ENCODE peak calls at places on chromosomes 5 and 9, in nine cellular contexts. Q is fibroblast of lung; U is upper lobe of right lung; T is neural crest cell; P is HCT116; K is activated CD8-positive, alpha-beta T cell treated with anti-CD3 and anti-CD28 coated beads for 36 hours; O is mesendoderm; Z is type B pancreatic cell; C is stimulated activated CD8-positive, alpha-beta memory T cell treated with anti-CD3 and anti-CD28 coated beads, Interleukin-4, amount 100 ng/mL, for 1 hour. B is an unnamed sample.

GRCh38 chr9:95004452-95005275 is 278.2 kb downstream of the AOPEP start:
- DNase-seq in K (peak), Q (peak), O (peak), C (no peak), U (peak), P (no peak), T (no peak), Z (no peak), B (no peak)

GRCh38 chr9:134139081-134139480 is 3.2 kb downstream of the WDR5 start:
- DNase-seq in P (no peak), U (no peak), K (no peak), O (no peak), Z (no peak), C (no peak), T (no peak), Q (peak), B (no peak)

GRCh38 chr5:124297826-124298225 is 448.6 kb downstream of the ZNF608 start:
- DNase-seq in Q (no peak), Z (no peak), P (no peak), U (no peak), O (no peak), T (no peak), C (no peak), K (no peak), B (no peak)

GRCh38 chr9:109906766-109907382 is 126.9 kb downstream of the PALM2AKAP2 start:
- DNase-seq in P (no peak), Z (no peak), Q (peak), O (no peak), T (no peak), C (no peak), U (no peak), K (no peak), B (no peak)

GRCh38 chr9:20351715-20352114 is 270.6 kb downstream of the MLLT3 start:
- DNase-seq in Q (no peak), U (no peak), C (no peak), Z (no peak), K (no peak), P (no peak), T (no peak), O (no peak), B (no peak)

GRCh38 chr9:73129941-73130695 is 21.5 kb upstream of the ANXA1 start:
- DNase-seq in U (no peak), Z (no peak), Q (no peak), C (no peak), O (no peak), K (no peak), T (no peak), P (no peak), B (peak)

GRCh38 chr9:2729003-2729402 is 11.7 kb downstream of the KCNV2 start:
- DNase-seq in U (no peak), O (no peak), T (no peak), P (no peak), K (no peak), Z (no peak), C (no peak), Q (peak), B (no peak)

GRCh38 chr5:171437286-171437821 is 17.9 kb downstream of the FGF18 start:
- DNase-seq in O (peak), Q (no peak), Z (no peak), P (no peak), C (no peak), K (no peak), U (no peak), T (no peak), B (no peak)

GRCh38 chr5:80668016-80668969 is 13.5 kb upstream of the DHFR start:
- DNase-seq in C (no peak), T (no peak), U (peak), Q (no peak), K (no peak), Z (no peak), O (peak), P (no peak), B (no peak)

GRCh38 chr9:134033516-134034214 is 8.4 kb downstream of the BRD3OS start:
- DNase-seq in U (no peak), Z (no peak), T (no peak), K (no peak), Q (no peak), O (no peak), C (no peak), P (no peak), B (no peak)

GRCh38 chr9:5626727-5627634 is 1.9 kb upstream of the RIC1 start:
- DNase-seq in C (no peak), T (no peak), U (no peak), K (peak), Q (peak), Z (no peak), O (peak), P (no peak), B (peak)

GRCh38 chr9:127118597-127119318 is 3.7 kb downstream of the ANGPTL2 start:
- DNase-seq in P (no peak), C (no peak), Z (no peak), T (no peak), U (no peak), O (no peak), K (no peak), Q (no peak), B (peak)

GRCh38 chr5:143349127-143349526 is 54.4 kb downstream of the NR3C1 start:
- DNase-seq in T (no peak), O (no peak), P (no peak), U (no peak), C (no peak), K (no peak), Q (no peak), Z (no peak), B (no peak)

B was measured in MV-4-11.